ENCODE peak calls at places on chromosomes 5 and 9, in four cellular contexts. X, D, L and V are unnamed samples.

GRCh38 chr5:74934949-74935751 is 69.0 kb upstream of the FAM169A start:
- DNase-seq in X (no peak), L (no peak), D (no peak), V (peak)

GRCh38 chr5:158957196-158957595 is 142.5 kb downstream of the EBF1 start:
- DNase-seq in L (no peak), X (no peak), D (no peak), V (no peak)

GRCh38 chr5:10701567-10702039 is 59.4 kb downstream of the DAP start:
- DNase-seq in X (no peak), L (no peak), D (no peak), V (no peak)

GRCh38 chr9:90485028-90485427 is 157.6 kb downstream of the DIRAS2 start:
- DNase-seq in X (no peak), L (no peak), D (no peak), V (no peak)

GRCh38 chr5:134092875-134093274 is 21.6 kb upstream of the TCF7 start:
- DNase-seq in D (no peak), L (no peak), X (no peak), V (no peak)

GRCh38 chr5:43221502-43221901 is 29.5 kb downstream of the NIM1K start:
- DNase-seq in X (no peak), L (no peak), D (no peak), V (no peak)

GRCh38 chr9:127133739-127134167 is 11.3 kb upstream of the ANGPTL2 start:
- DNase-seq in X (no peak), L (no peak), D (no peak), V (no peak)

GRCh38 chr5:159456722-159457462 is 126.6 kb upstream of the IL12B start:
- DNase-seq in D (peak), X (no peak), L (no peak), V (no peak)

GRCh38 chr9:130124471-130124870 is 47.7 kb upstream of the NCS1 start:
- DNase-seq in D (no peak), X (peak), L (no peak), V (no peak)

GRCh38 chr5:113087994-113088519 is 111.5 kb downstream of the DCP2 start:
- DNase-seq in L (no peak), D (no peak), X (no peak), V (no peak)

GRCh38 chr5:14727428-14727865 is 62.9 kb downstream of the OTULIN start:
- DNase-seq in D (no peak), X (peak), L (peak), V (peak)

GRCh38 chr5:147406636-147407035 is 103.2 kb downstream of the DPYSL3 start:
- DNase-seq in D (no peak), L (no peak), X (no peak), V (no peak)

GRCh38 chr9:5630038-5630507 is 1.2 kb downstream of the RIC1 start:
- DNase-seq in L (no peak), D (no peak), X (no peak), V (no peak)

GRCh38 chr5:155886311-155887031 is 440.5 kb upstream of the SGCD start:
- DNase-seq in L (no peak), D (no peak), X (no peak), V (peak)

GRCh38 chr5:177085985-177086917 is at the start of gene FGFR4:
- DNase-seq in L (peak), D (peak), X (peak), V (peak)

GRCh38 chr5:132678735-132679134 is 4.9 kb downstream of the IL4 start:
- DNase-seq in D (no peak), X (no peak), L (no peak), V (no peak)

GRCh38 chr5:142095035-142095434 is 13.5 kb upstream of the NDFIP1 start:
- DNase-seq in L (no peak), X (no peak), D (no peak), V (no peak)

GRCh38 chr9:126107736-126108135 is 218.9 kb upstream of the MVB12B start:
- DNase-seq in D (no peak), X (no peak), L (no peak), V (no peak)

GRCh38 chr5:115378754-115379153 is 82.3 kb upstream of the CCDC112 start:
- DNase-seq in X (no peak), L (no peak), D (no peak), V (no peak)

GRCh38 chr9:79555474-79555873 is 16.3 kb upstream of the TLE4 start:
- DNase-seq in X (no peak), D (no peak), L (no peak), V (no peak)

GRCh38 chr9:134130503-134131375 is 5.1 kb upstream of the WDR5 start:
- DNase-seq in D (no peak), L (no peak), X (no peak), V (no peak)

GRCh38 chr5:50440651-50441478 is at the start of gene EMB:
- DNase-seq in D (no peak), L (peak), X (peak), V (no peak)
- H3K27ac ChIP-seq in D (peak), L (peak), X (peak), V (no peak)

GRCh38 chr5:33338336-33339110 is 102.2 kb upstream of the TARS1 start:
- DNase-seq in L (no peak), X (no peak), D (no peak), V (no peak)
- TF ChIP-seq POLR2AphosphoS5 in L (no peak), X (no peak), D (no peak), V (no peak)

GRCh38 chr9:35811364-35812024 is 568 bp downstream of the SPAG8 start:
- DNase-seq in X (no peak), L (no peak), D (no peak), V (no peak)
- H3K4me3 ChIP-seq in X (peak), L (peak), D (peak), V (peak)

DNA sequence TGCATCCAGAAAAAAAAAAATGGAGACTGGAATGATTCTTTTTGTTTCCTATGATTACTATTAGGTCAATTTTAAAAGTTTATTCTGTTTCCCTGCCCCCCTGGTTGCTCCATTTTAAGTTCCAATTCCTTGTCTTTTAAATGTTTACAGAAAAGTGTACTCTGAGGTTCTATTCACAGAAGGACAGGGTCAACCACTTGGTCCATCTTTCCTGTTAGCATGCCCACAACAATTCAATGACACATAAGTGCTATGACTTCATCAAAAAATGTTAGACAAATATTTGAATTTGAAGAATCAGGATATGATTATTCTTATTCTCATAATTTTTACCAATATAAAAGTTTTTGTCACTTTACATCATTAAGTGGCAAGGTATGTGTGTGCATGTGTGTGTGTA is 123.7 kb downstream of the PDE4D start:
- DNase-seq in D (no peak), X (no peak), L (no peak), V (no peak)
- H3K27ac ChIP-seq in D (no peak), X (no peak), L (no peak), V (no peak)

DNA sequence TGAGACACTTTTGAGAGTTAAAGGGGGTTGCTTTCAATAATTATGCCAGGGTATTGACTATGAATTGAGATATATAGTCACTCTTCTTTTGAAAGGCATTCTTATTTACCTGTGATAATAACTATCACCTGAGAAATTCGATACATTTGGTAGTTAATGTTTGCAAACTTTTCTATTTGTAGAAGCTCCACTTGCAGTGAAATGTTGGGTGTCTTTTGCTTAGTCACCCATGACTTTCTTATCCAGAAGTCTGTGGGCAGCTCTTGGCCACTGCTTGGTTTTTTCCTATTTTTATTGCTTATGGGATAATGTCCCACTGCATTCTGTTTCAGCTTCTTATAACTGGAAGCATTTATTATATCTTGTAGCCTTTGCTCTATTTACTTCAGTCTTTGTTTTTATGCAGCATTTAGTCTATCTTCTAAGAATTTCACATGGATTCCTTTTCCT is 3.9 kb downstream of the MACIR start:
- DNase-seq in L (no peak), D (no peak), X (no peak), V (no peak)
- TF ChIP-seq POLR2AphosphoS5 in L (no peak), D (no peak), X (no peak), V (no peak)